ENCODE peak calls at places on chromosomes 11 and 22, in eight cellular contexts. I, G, F, V, N, T, K and E are unnamed samples.
A peak's percentile ranks its signal among the peaks of the same experiment; 100 is the strongest.

GRCh38 chr11:113345978-113346377 is 31.6 kb downstream of the TTC12 start:
- DNase-seq in V (peak; percentile 34), I (no peak), T (no peak), K (no peak), F (no peak), G (no peak), N (no peak), E (no peak)

GRCh38 chr22:45478108-45478771 is 24.4 kb upstream of the FBLN1 start:
- DNase-seq in T (no peak), K (no peak), V (peak; percentile 30), N (no peak), I (no peak), F (peak; percentile 92), G (no peak), E (no peak)

GRCh38 chr11:108210441-108210840 is 12.0 kb downstream of the NPAT start:
- DNase-seq in F (no peak), G (no peak), V (no peak), T (no peak), K (no peak), N (no peak), I (no peak), E (no peak)

GRCh38 chr11:94194712-94195111 is 66.1 kb downstream of the PANX1 start:
- DNase-seq in V (no peak), T (no peak), G (no peak), I (no peak), F (no peak), K (no peak), N (no peak), E (no peak)

GRCh38 chr22:31612891-31613285 is 49.1 kb downstream of the PISD start:
- DNase-seq in T (no peak), G (no peak), I (no peak), V (no peak), N (no peak), K (peak; percentile 62), F (no peak), E (no peak)

GRCh38 chr11:47179655-47179991 is 2.9 kb upstream of the ARFGAP2 start:
- DNase-seq in T (no peak), G (no peak), I (peak; percentile 70), N (no peak), F (no peak), K (no peak), V (peak; percentile 51), E (no peak)

GRCh38 chr22:27895600-27895999 is 23.5 kb downstream of the PITPNB start:
- DNase-seq in I (no peak), G (no peak), N (no peak), T (no peak), K (no peak), F (no peak), V (no peak), E (no peak)

GRCh38 chr22:42791721-42792452 is 65.2 kb downstream of the ARFGAP3 start:
- DNase-seq in K (peak; percentile 77), F (no peak), I (no peak), G (peak; percentile 22), V (peak; percentile 44), T (no peak), N (no peak), E (no peak)

GRCh38 chr11:72840780-72841179 is 26.6 kb downstream of the ATG16L2 start:
- DNase-seq in N (no peak), T (no peak), K (no peak), I (no peak), V (peak; percentile 91), G (no peak), F (peak; percentile 84), E (no peak)

GRCh38 chr22:29578462-29578861 is 2.5 kb downstream of the NIPSNAP1 start:
- DNase-seq in T (no peak), I (no peak), K (no peak), V (no peak), G (no peak), N (no peak), F (no peak), E (no peak)

GRCh38 chr22:29580200-29580810 is 608 bp downstream of the NIPSNAP1 start:
- DNase-seq in G (no peak), N (no peak), I (no peak), T (peak; percentile 31), K (no peak), V (no peak), F (no peak), E (no peak)

GRCh38 chr22:29584975-29585374 is 4.1 kb upstream of the NIPSNAP1 start:
- DNase-seq in F (no peak), V (no peak), G (no peak), T (no peak), I (no peak), K (no peak), N (no peak), E (no peak)

DNA sequence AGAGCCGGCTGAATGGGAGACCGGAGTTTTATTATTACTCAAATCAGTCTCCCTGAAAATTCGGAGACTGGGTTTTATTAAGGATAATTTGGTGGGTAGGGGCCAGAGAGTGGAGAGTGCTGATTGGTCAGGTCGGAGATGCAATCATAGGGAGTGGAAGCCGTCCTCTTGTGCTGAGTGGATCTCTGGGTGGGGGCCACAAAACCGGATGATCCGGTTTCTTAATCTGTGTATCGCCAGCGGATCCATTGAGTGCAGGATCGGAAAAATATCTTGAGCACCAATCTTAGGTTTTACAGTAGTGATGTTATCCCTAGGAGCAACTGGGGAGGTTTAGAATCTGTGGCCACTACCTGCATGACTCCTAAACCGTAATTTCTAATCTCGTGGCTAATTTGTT is 886 bp upstream of the NIPSNAP1 start:
- DNase-seq in K (no peak), G (no peak), I (peak; percentile 55), N (no peak), T (peak; percentile 21), V (no peak), F (no peak), E (no peak)
- TF ChIP-seq CTCF in K (no peak), G (no peak), I (no peak), N (no peak), T (no peak), V (no peak), F (no peak), E (no peak)

GRCh38 chr11:41431784-41432183 is 27.7 kb downstream of the LRRC4C start:
- DNase-seq in G (no peak), T (no peak), K (no peak), N (no peak), F (no peak), I (no peak), V (no peak), E (no peak)
- TF ChIP-seq CTCF in G (peak; percentile 19), T (no peak), K (no peak), N (no peak), F (peak; percentile 33), I (peak; percentile 32), V (peak; percentile 12), E (no peak)

DNA sequence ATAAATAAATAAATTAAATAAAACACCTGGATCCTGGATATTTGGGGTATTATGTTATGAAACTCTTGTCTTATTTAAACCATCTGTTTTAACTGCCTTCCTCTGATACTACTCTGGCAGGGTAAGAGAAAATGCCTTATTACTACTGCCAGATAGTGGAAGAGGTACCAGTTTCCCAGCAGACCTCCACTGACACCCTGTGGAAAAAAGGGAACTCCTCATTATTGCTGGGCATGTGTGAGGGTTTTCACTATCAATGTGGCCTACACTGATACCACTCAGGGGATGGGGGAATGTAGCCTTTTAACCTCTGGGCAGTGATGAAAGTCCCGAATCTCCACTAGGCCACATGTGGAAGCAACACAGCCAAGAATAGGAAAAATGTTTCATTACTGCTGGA is 121.0 kb downstream of the LUZP2 start:
- DNase-seq in I (no peak), G (no peak), T (no peak), N (no peak), K (no peak), F (no peak), V (peak; percentile 4), E (no peak)
- TF ChIP-seq CTCF in I (no peak), G (no peak), T (no peak), N (no peak), K (no peak), F (no peak), V (no peak), E (no peak)

DNA sequence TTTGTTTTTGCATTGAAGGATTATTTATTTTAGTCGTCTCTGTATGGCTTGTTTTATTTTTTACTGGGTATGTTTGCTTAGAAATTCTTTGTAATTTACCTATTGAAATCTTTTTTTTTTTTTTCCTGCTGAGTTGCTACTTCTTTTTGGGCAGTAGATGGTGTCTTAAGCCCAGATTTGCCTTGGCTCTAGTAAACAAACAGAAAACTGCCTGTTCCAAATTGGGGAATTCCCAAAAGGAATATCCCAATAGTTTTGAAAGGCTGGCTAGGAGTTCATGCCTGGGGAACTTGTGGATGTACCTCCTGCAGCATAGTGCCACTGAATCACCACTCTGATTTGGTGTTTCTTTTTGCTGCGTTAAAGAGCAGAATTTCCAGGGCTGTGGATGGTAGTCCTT is 17.7 kb downstream of the PAMR1 start:
- DNase-seq in G (no peak), N (no peak), T (no peak), F (no peak), V (no peak), I (no peak), K (no peak), E (no peak)
- TF ChIP-seq CTCF in G (no peak), N (no peak), T (no peak), F (no peak), V (peak; percentile 11), I (no peak), K (no peak), E (no peak)